ENCODE peak calls at places on chromosomes 7 and 10, in nine cellular contexts. One of them, this sample, is unnamed.

GRCh38 chr10:113056468-113057021 is 106.5 kb downstream of the TCF7L2 start:
- DNase-seq in A673: peak; percentile 53
- DNase-seq in fibroblast of pulmonary artery: peak; percentile 80
- DNase-seq in AG10803: peak; percentile 88
- DNase-seq in prostate gland: no peak
- DNase-seq in fibroblast of lung: peak; percentile 86
- DNase-seq in WERI-Rb-1: no peak
- DNase-seq in HCT116: no peak
- DNase-seq in HFF-Myc: no peak
- DNase-seq in this sample: no peak

GRCh38 chr7:149197675-149198074 is 2.3 kb downstream of the ZNF282 start:
- DNase-seq in A673: no peak
- DNase-seq in fibroblast of pulmonary artery: no peak
- DNase-seq in AG10803: no peak
- DNase-seq in prostate gland: no peak
- DNase-seq in fibroblast of lung: no peak
- DNase-seq in WERI-Rb-1: no peak
- DNase-seq in HCT116: no peak
- DNase-seq in HFF-Myc: no peak
- DNase-seq in this sample: no peak

GRCh38 chr10:13707156-13707881 is 120.6 kb downstream of the PRPF18 start:
- DNase-seq in A673: peak; percentile 91
- DNase-seq in fibroblast of pulmonary artery: peak; percentile 97
- DNase-seq in AG10803: peak; percentile 87
- DNase-seq in prostate gland: peak; percentile 77
- DNase-seq in fibroblast of lung: peak; percentile 95
- DNase-seq in WERI-Rb-1: no peak
- DNase-seq in HCT116: no peak
- DNase-seq in HFF-Myc: peak; percentile 84
- DNase-seq in this sample: peak; percentile 60

GRCh38 chr7:131424219-131424822 is 96.6 kb downstream of the MKLN1 start:
- DNase-seq in A673: peak; percentile 75
- DNase-seq in fibroblast of pulmonary artery: peak; percentile 71
- DNase-seq in AG10803: peak; percentile 50
- DNase-seq in prostate gland: no peak
- DNase-seq in fibroblast of lung: peak; percentile 73
- DNase-seq in WERI-Rb-1: no peak
- DNase-seq in HCT116: peak; percentile 12
- DNase-seq in HFF-Myc: peak; percentile 24
- DNase-seq in this sample: peak; percentile 37

GRCh38 chr10:17445400-17445998 is 8.9 kb downstream of the ST8SIA6 start:
- DNase-seq in A673: no peak
- DNase-seq in fibroblast of pulmonary artery: no peak
- DNase-seq in AG10803: no peak
- DNase-seq in prostate gland: peak; percentile 78
- DNase-seq in fibroblast of lung: no peak
- DNase-seq in WERI-Rb-1: no peak
- DNase-seq in HCT116: no peak
- DNase-seq in HFF-Myc: no peak
- DNase-seq in this sample: no peak

GRCh38 chr7:133735222-133735621 is 391.9 kb upstream of the LRGUK start:
- DNase-seq in A673: no peak
- DNase-seq in fibroblast of pulmonary artery: no peak
- DNase-seq in AG10803: peak; percentile 6
- DNase-seq in prostate gland: no peak
- DNase-seq in fibroblast of lung: peak; percentile 55
- DNase-seq in WERI-Rb-1: no peak
- DNase-seq in HCT116: no peak
- DNase-seq in HFF-Myc: no peak
- DNase-seq in this sample: no peak

GRCh38 chr10:22379059-22379458 is 33.8 kb downstream of the SPAG6 start:
- DNase-seq in A673: no peak
- DNase-seq in fibroblast of pulmonary artery: no peak
- DNase-seq in AG10803: no peak
- DNase-seq in prostate gland: no peak
- DNase-seq in fibroblast of lung: no peak
- DNase-seq in WERI-Rb-1: no peak
- DNase-seq in HCT116: no peak
- DNase-seq in HFF-Myc: no peak
- DNase-seq in this sample: peak; percentile 34

GRCh38 chr7:55365103-55365679 is at the start of gene LANCL2:
- DNase-seq in A673: no peak
- DNase-seq in fibroblast of pulmonary artery: peak; percentile 49
- DNase-seq in AG10803: no peak
- DNase-seq in prostate gland: peak; percentile 36
- DNase-seq in fibroblast of lung: peak; percentile 40
- DNase-seq in WERI-Rb-1: peak; percentile 57
- DNase-seq in HCT116: no peak
- DNase-seq in HFF-Myc: no peak
- DNase-seq in this sample: no peak

GRCh38 chr7:157139142-157140117 is 704 bp downstream of the UBE3C start:
- DNase-seq in A673: no peak
- DNase-seq in fibroblast of pulmonary artery: peak; percentile 42
- DNase-seq in AG10803: peak; percentile 43
- DNase-seq in prostate gland: peak; percentile 31
- DNase-seq in fibroblast of lung: peak; percentile 39
- DNase-seq in WERI-Rb-1: no peak
- DNase-seq in HCT116: no peak
- DNase-seq in HFF-Myc: no peak
- DNase-seq in this sample: no peak

GRCh38 chr7:3068568-3068967 is 24.9 kb upstream of the CARD11 start:
- DNase-seq in A673: no peak
- DNase-seq in fibroblast of pulmonary artery: peak; percentile 35
- DNase-seq in AG10803: no peak
- DNase-seq in prostate gland: no peak
- DNase-seq in fibroblast of lung: no peak
- DNase-seq in WERI-Rb-1: no peak
- DNase-seq in HCT116: no peak
- DNase-seq in HFF-Myc: no peak
- DNase-seq in this sample: peak; percentile 40

GRCh38 chr7:44894881-44895600 is 9.7 kb upstream of the PURB start:
- DNase-seq in A673: no peak
- DNase-seq in fibroblast of pulmonary artery: no peak
- DNase-seq in AG10803: no peak
- DNase-seq in prostate gland: no peak
- DNase-seq in fibroblast of lung: peak; percentile 24
- DNase-seq in WERI-Rb-1: no peak
- DNase-seq in HCT116: no peak
- DNase-seq in HFF-Myc: no peak
- DNase-seq in this sample: no peak

GRCh38 chr10:17335065-17335464 is 107.0 kb downstream of the VIM start:
- DNase-seq in A673: no peak
- DNase-seq in fibroblast of pulmonary artery: peak; percentile 52
- DNase-seq in AG10803: peak; percentile 82
- DNase-seq in prostate gland: no peak
- DNase-seq in fibroblast of lung: peak; percentile 84
- DNase-seq in WERI-Rb-1: no peak
- DNase-seq in HCT116: no peak
- DNase-seq in HFF-Myc: no peak
- DNase-seq in this sample: no peak

GRCh38 chr7:96120445-96120844 is 201.5 kb downstream of the SLC25A13 start:
- DNase-seq in A673: no peak
- DNase-seq in fibroblast of pulmonary artery: no peak
- DNase-seq in AG10803: peak; percentile 61
- DNase-seq in prostate gland: no peak
- DNase-seq in fibroblast of lung: no peak
- DNase-seq in WERI-Rb-1: no peak
- DNase-seq in HCT116: no peak
- DNase-seq in HFF-Myc: no peak
- DNase-seq in this sample: no peak

GRCh38 chr7:25615005-25615404 is 386.7 kb upstream of the NPVF start:
- DNase-seq in A673: no peak
- DNase-seq in fibroblast of pulmonary artery: no peak
- DNase-seq in AG10803: no peak
- DNase-seq in prostate gland: no peak
- DNase-seq in fibroblast of lung: no peak
- DNase-seq in WERI-Rb-1: no peak
- DNase-seq in HCT116: no peak
- DNase-seq in HFF-Myc: no peak
- DNase-seq in this sample: no peak

GRCh38 chr7:148912758-148913541 is 28.9 kb upstream of the EZH2 start:
- DNase-seq in A673: no peak
- DNase-seq in fibroblast of pulmonary artery: no peak
- DNase-seq in AG10803: no peak
- DNase-seq in prostate gland: no peak
- DNase-seq in fibroblast of lung: no peak
- DNase-seq in WERI-Rb-1: no peak
- DNase-seq in HCT116: peak; percentile 27
- DNase-seq in HFF-Myc: no peak
- DNase-seq in this sample: peak; percentile 58

GRCh38 chr10:126798649-126799048 is 106.6 kb upstream of the DOCK1 start:
- DNase-seq in A673: no peak
- DNase-seq in fibroblast of pulmonary artery: no peak
- DNase-seq in AG10803: no peak
- DNase-seq in prostate gland: no peak
- DNase-seq in fibroblast of lung: no peak
- DNase-seq in WERI-Rb-1: no peak
- DNase-seq in HCT116: no peak
- DNase-seq in HFF-Myc: no peak
- DNase-seq in this sample: no peak

GRCh38 chr7:157500171-157500960 is 163.6 kb downstream of the DNAJB6 start:
- DNase-seq in A673: no peak
- DNase-seq in fibroblast of pulmonary artery: no peak
- DNase-seq in AG10803: no peak
- DNase-seq in prostate gland: no peak
- DNase-seq in fibroblast of lung: no peak
- DNase-seq in WERI-Rb-1: no peak
- DNase-seq in HCT116: no peak
- DNase-seq in HFF-Myc: no peak
- DNase-seq in this sample: no peak

DNA sequence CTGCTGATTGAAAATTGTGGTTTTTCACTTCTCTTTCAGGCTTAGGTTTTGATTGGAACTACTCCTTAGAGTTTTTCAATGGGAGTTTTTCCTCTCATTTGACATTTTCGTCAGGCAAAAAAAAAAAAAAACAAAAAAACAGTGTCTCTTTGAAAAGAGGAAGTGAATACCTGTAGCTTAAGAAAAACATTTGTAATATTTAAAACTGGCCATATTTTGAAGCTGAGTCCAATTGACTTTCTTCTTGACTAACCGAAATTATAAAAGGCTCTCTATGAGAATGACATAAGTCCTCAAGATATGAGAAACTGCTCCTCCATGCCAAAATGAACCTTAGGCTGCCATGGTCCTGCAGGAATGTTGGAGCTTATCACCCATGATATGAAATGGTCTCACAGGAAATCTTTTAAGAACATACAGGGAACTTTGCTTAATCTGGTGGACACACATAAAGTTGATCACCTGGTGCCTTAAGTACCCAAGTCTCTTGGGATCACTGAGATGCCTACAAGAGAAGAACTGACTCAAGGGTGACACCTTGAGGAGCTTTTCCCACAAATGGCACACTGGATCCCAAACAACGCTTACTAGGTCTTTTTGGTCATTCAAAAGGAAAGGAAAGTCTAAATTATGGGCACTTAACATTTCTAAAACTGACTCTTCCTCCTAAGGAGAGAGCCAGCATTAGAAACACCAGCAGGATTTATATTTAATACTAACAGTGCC is 263.4 kb downstream of the CDC14C start:
- DNase-seq in A673: peak; percentile 8
- DNase-seq in fibroblast of pulmonary artery: no peak
- DNase-seq in AG10803: no peak
- DNase-seq in prostate gland: no peak
- DNase-seq in fibroblast of lung: no peak
- DNase-seq in WERI-Rb-1: peak; percentile 18
- DNase-seq in HCT116: no peak
- DNase-seq in HFF-Myc: no peak
- DNase-seq in this sample: no peak
- TF ChIP-seq CTCF in A673: peak; percentile 24
- TF ChIP-seq CTCF in fibroblast of pulmonary artery: no peak
- TF ChIP-seq CTCF in AG10803: no peak
- TF ChIP-seq CTCF in prostate gland: no peak
- TF ChIP-seq CTCF in fibroblast of lung: no peak
- TF ChIP-seq CTCF in WERI-Rb-1: peak; percentile 37
- TF ChIP-seq CTCF in HCT116: no peak
- TF ChIP-seq CTCF in HFF-Myc: no peak
- TF ChIP-seq CTCF in this sample: no peak

GRCh38 chr7:75869776-75870379 is 9.0 kb upstream of the RHBDD2 start:
- DNase-seq in A673: no peak
- DNase-seq in fibroblast of pulmonary artery: no peak
- DNase-seq in AG10803: no peak
- DNase-seq in prostate gland: no peak
- DNase-seq in fibroblast of lung: no peak
- DNase-seq in WERI-Rb-1: no peak
- DNase-seq in HCT116: no peak
- DNase-seq in HFF-Myc: no peak
- DNase-seq in this sample: no peak
- TF ChIP-seq CTCF in A673: no peak
- TF ChIP-seq CTCF in fibroblast of pulmonary artery: no peak
- TF ChIP-seq CTCF in AG10803: no peak
- TF ChIP-seq CTCF in prostate gland: no peak
- TF ChIP-seq CTCF in fibroblast of lung: no peak
- TF ChIP-seq CTCF in WERI-Rb-1: no peak
- TF ChIP-seq CTCF in HCT116: no peak
- TF ChIP-seq CTCF in HFF-Myc: no peak
- TF ChIP-seq CTCF in this sample: no peak

DNA sequence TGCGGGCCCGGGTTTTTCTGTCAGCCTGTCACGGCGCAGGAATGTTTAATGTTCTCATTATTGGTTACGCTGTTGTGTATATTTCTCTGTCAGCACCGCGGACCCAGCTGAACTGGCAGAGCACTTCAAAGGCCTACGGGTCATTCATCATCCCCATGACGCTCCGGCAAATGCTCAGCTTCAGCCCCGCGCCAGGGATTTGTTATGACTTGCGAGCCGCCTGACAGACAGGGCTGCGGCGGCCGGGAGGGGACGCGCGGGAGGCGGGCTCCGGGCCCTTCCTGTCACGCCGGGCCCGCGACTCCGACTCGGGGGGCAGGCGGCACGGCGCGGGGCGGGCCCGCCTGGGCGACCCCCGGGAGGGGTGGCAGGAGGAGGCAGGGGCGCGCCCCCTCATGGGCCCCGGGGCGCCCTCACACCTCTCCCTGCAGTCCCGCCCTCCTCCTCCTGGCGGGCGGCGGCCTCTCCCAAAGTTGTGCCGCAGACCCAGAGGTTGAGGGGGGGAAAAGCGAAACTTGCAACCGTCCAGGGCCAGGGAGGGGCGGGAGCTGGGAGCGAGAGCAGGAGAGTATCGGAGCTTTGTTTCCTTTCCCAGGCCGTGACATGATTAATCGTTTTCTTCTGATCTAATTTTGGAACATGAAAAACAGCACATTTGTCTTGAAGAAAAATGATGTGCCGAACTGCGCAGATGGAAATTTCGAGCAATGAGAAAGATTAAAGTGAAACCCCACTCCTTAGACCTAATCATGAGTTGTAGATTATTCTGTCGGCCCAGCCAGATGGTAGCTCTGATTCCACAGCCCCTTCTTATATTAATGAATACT is 59.3 kb upstream of the COMTD1 start:
- DNase-seq in A673: peak; percentile 67
- DNase-seq in fibroblast of pulmonary artery: peak; percentile 82
- DNase-seq in AG10803: peak; percentile 82
- DNase-seq in prostate gland: peak; percentile 94
- DNase-seq in fibroblast of lung: peak; percentile 97
- DNase-seq in WERI-Rb-1: peak; percentile 82
- DNase-seq in HCT116: peak; percentile 64
- DNase-seq in HFF-Myc: peak; percentile 36
- DNase-seq in this sample: peak; percentile 76
- TF ChIP-seq CTCF in A673: peak; percentile 31
- TF ChIP-seq CTCF in fibroblast of pulmonary artery: no peak
- TF ChIP-seq CTCF in AG10803: no peak
- TF ChIP-seq CTCF in prostate gland: peak; percentile 24
- TF ChIP-seq CTCF in fibroblast of lung: no peak
- TF ChIP-seq CTCF in WERI-Rb-1: peak; percentile 0
- TF ChIP-seq CTCF in HCT116: peak; percentile 1
- TF ChIP-seq CTCF in HFF-Myc: peak; percentile 9
- TF ChIP-seq CTCF in this sample: peak; percentile 5

GRCh38 chr10:81040031-81040430 is 502.3 kb downstream of the SH2D4B start:
- DNase-seq in A673: no peak
- DNase-seq in fibroblast of pulmonary artery: no peak
- DNase-seq in AG10803: no peak
- DNase-seq in prostate gland: no peak
- DNase-seq in fibroblast of lung: no peak
- DNase-seq in WERI-Rb-1: no peak
- DNase-seq in HCT116: no peak
- DNase-seq in HFF-Myc: no peak
- DNase-seq in this sample: no peak
- TF ChIP-seq CTCF in A673: no peak
- TF ChIP-seq CTCF in fibroblast of pulmonary artery: no peak
- TF ChIP-seq CTCF in AG10803: no peak
- TF ChIP-seq CTCF in prostate gland: no peak
- TF ChIP-seq CTCF in fibroblast of lung: no peak
- TF ChIP-seq CTCF in WERI-Rb-1: no peak
- TF ChIP-seq CTCF in HCT116: no peak
- TF ChIP-seq CTCF in HFF-Myc: no peak
- TF ChIP-seq CTCF in this sample: no peak